ENCODE peak calls at places on chromosomes 1 and 21, in seven cellular contexts. One of them, this sample, is unnamed.

GRCh38 chr1:3623441-3624150 is 1.2 kb upstream of the TPRG1L start:
- DNase-seq in NCI-H1105: no peak
- DNase-seq in activated CD8-positive, alpha-beta memory T cell treated with anti-CD3 and anti-CD28 coated beads for 24 hours: no peak
- DNase-seq in left kidney: peak; percentile 77
- DNase-seq in EH: no peak
- DNase-seq in uterus: no peak
- DNase-seq in brain microvascular endothelial cell: no peak
- DNase-seq in this sample: no peak

GRCh38 chr1:26027716-26028489 is 6.3 kb downstream of the EXTL1 start:
- DNase-seq in NCI-H1105: no peak
- DNase-seq in activated CD8-positive, alpha-beta memory T cell treated with anti-CD3 and anti-CD28 coated beads for 24 hours: no peak
- DNase-seq in left kidney: no peak
- DNase-seq in EH: peak; percentile 45
- DNase-seq in uterus: no peak
- DNase-seq in brain microvascular endothelial cell: no peak
- DNase-seq in this sample: peak; percentile 9

GRCh38 chr1:64497484-64497883 is 27.6 kb downstream of the CACHD1 start:
- DNase-seq in NCI-H1105: no peak
- DNase-seq in activated CD8-positive, alpha-beta memory T cell treated with anti-CD3 and anti-CD28 coated beads for 24 hours: no peak
- DNase-seq in left kidney: no peak
- DNase-seq in EH: peak; percentile 17
- DNase-seq in uterus: no peak
- DNase-seq in brain microvascular endothelial cell: no peak
- DNase-seq in this sample: no peak

GRCh38 chr1:201493757-201494617 is 12.9 kb downstream of the CSRP1 start:
- DNase-seq in NCI-H1105: no peak
- DNase-seq in activated CD8-positive, alpha-beta memory T cell treated with anti-CD3 and anti-CD28 coated beads for 24 hours: no peak
- DNase-seq in left kidney: peak; percentile 92
- DNase-seq in EH: peak; percentile 22
- DNase-seq in uterus: peak; percentile 78
- DNase-seq in brain microvascular endothelial cell: peak; percentile 57
- DNase-seq in this sample: no peak

GRCh38 chr1:62912028-62912638 is 128.2 kb downstream of the ATG4C start:
- DNase-seq in NCI-H1105: no peak
- DNase-seq in activated CD8-positive, alpha-beta memory T cell treated with anti-CD3 and anti-CD28 coated beads for 24 hours: no peak
- DNase-seq in left kidney: peak; percentile 13
- DNase-seq in EH: peak; percentile 34
- DNase-seq in uterus: no peak
- DNase-seq in brain microvascular endothelial cell: peak; percentile 18
- DNase-seq in this sample: peak; percentile 10

GRCh38 chr1:237267743-237268142 is 225.8 kb downstream of the RYR2 start:
- DNase-seq in NCI-H1105: no peak
- DNase-seq in activated CD8-positive, alpha-beta memory T cell treated with anti-CD3 and anti-CD28 coated beads for 24 hours: no peak
- DNase-seq in left kidney: no peak
- DNase-seq in EH: no peak
- DNase-seq in uterus: no peak
- DNase-seq in brain microvascular endothelial cell: no peak
- DNase-seq in this sample: no peak

GRCh38 chr1:210711825-210712224 is 383.1 kb downstream of the HHAT start:
- DNase-seq in NCI-H1105: no peak
- DNase-seq in activated CD8-positive, alpha-beta memory T cell treated with anti-CD3 and anti-CD28 coated beads for 24 hours: no peak
- DNase-seq in left kidney: no peak
- DNase-seq in EH: no peak
- DNase-seq in uterus: no peak
- DNase-seq in brain microvascular endothelial cell: no peak
- DNase-seq in this sample: no peak

GRCh38 chr1:183711691-183712401 is 58.7 kb upstream of the APOBEC4 start:
- DNase-seq in NCI-H1105: no peak
- DNase-seq in activated CD8-positive, alpha-beta memory T cell treated with anti-CD3 and anti-CD28 coated beads for 24 hours: no peak
- DNase-seq in left kidney: peak; percentile 82
- DNase-seq in EH: peak; percentile 81
- DNase-seq in uterus: peak; percentile 46
- DNase-seq in brain microvascular endothelial cell: peak; percentile 30
- DNase-seq in this sample: no peak

GRCh38 chr1:67058761-67059160 is 4.8 kb upstream of the SLC35D1 start:
- DNase-seq in NCI-H1105: no peak
- DNase-seq in activated CD8-positive, alpha-beta memory T cell treated with anti-CD3 and anti-CD28 coated beads for 24 hours: no peak
- DNase-seq in left kidney: no peak
- DNase-seq in EH: peak; percentile 50
- DNase-seq in uterus: no peak
- DNase-seq in brain microvascular endothelial cell: no peak
- DNase-seq in this sample: peak; percentile 22

GRCh38 chr1:17671741-17672140 is 83.4 kb upstream of the ACTL8 start:
- DNase-seq in NCI-H1105: peak; percentile 19
- DNase-seq in activated CD8-positive, alpha-beta memory T cell treated with anti-CD3 and anti-CD28 coated beads for 24 hours: no peak
- DNase-seq in left kidney: peak; percentile 74
- DNase-seq in EH: no peak
- DNase-seq in uterus: no peak
- DNase-seq in brain microvascular endothelial cell: no peak
- DNase-seq in this sample: no peak

GRCh38 chr21:42056996-42057689 is 14.0 kb upstream of the UMODL1 start:
- DNase-seq in NCI-H1105: peak; percentile 88
- DNase-seq in activated CD8-positive, alpha-beta memory T cell treated with anti-CD3 and anti-CD28 coated beads for 24 hours: no peak
- DNase-seq in left kidney: peak; percentile 50
- DNase-seq in EH: peak; percentile 58
- DNase-seq in uterus: no peak
- DNase-seq in brain microvascular endothelial cell: peak; percentile 53
- DNase-seq in this sample: no peak

GRCh38 chr1:218664385-218665170 is 319.4 kb downstream of the TGFB2 start:
- DNase-seq in NCI-H1105: no peak
- DNase-seq in activated CD8-positive, alpha-beta memory T cell treated with anti-CD3 and anti-CD28 coated beads for 24 hours: no peak
- DNase-seq in left kidney: no peak
- DNase-seq in EH: no peak
- DNase-seq in uterus: no peak
- DNase-seq in brain microvascular endothelial cell: no peak
- DNase-seq in this sample: peak; percentile 57

GRCh38 chr1:21256776-21257175 is 33.5 kb downstream of the ECE1 start:
- DNase-seq in NCI-H1105: no peak
- DNase-seq in activated CD8-positive, alpha-beta memory T cell treated with anti-CD3 and anti-CD28 coated beads for 24 hours: no peak
- DNase-seq in left kidney: no peak
- DNase-seq in EH: no peak
- DNase-seq in uterus: no peak
- DNase-seq in brain microvascular endothelial cell: no peak
- DNase-seq in this sample: no peak